ENCODE peak calls at places on chromosome 5, in seven cellular contexts. One of them, this sample, is unnamed.

GRCh38 chr5:168219515-168220410 is 71.7 kb upstream of the WWC1 start:
- DNase-seq in PC-3: peak
- DNase-seq in GM06990: peak
- DNase-seq in progenitor cell of endocrine pancreas: peak
- DNase-seq in fibroblast of pulmonary artery: peak
- DNase-seq in kidney epithelial cell: peak
- DNase-seq in WTC11: peak
- DNase-seq in this sample: peak

GRCh38 chr5:143322931-143323330 is 80.6 kb downstream of the NR3C1 start:
- DNase-seq in progenitor cell of endocrine pancreas: no peak
- DNase-seq in GM06990: no peak
- DNase-seq in fibroblast of pulmonary artery: no peak
- DNase-seq in PC-3: no peak
- DNase-seq in kidney epithelial cell: no peak
- DNase-seq in WTC11: no peak
- DNase-seq in this sample: no peak

GRCh38 chr5:93017854-93018253 is 563.2 kb downstream of the NR2F1-AS1 start:
- DNase-seq in progenitor cell of endocrine pancreas: no peak
- DNase-seq in GM06990: no peak
- DNase-seq in PC-3: peak
- DNase-seq in WTC11: no peak
- DNase-seq in fibroblast of pulmonary artery: peak
- DNase-seq in kidney epithelial cell: peak
- DNase-seq in this sample: no peak

GRCh38 chr5:171624396-171624795 is 161.2 kb upstream of the SMIM23 start:
- DNase-seq in progenitor cell of endocrine pancreas: no peak
- DNase-seq in PC-3: no peak
- DNase-seq in WTC11: no peak
- DNase-seq in kidney epithelial cell: no peak
- DNase-seq in fibroblast of pulmonary artery: no peak
- DNase-seq in GM06990: no peak
- DNase-seq in this sample: no peak

GRCh38 chr5:1727571-1727970 is 72.1 kb downstream of the MRPL36 start:
- DNase-seq in PC-3: no peak
- DNase-seq in fibroblast of pulmonary artery: no peak
- DNase-seq in WTC11: peak
- DNase-seq in kidney epithelial cell: no peak
- DNase-seq in progenitor cell of endocrine pancreas: peak
- DNase-seq in GM06990: no peak
- DNase-seq in this sample: no peak

GRCh38 chr5:149960272-149961185 is at the start of gene SLC26A2:
- DNase-seq in progenitor cell of endocrine pancreas: peak
- DNase-seq in GM06990: peak
- DNase-seq in fibroblast of pulmonary artery: peak
- DNase-seq in PC-3: peak
- DNase-seq in WTC11: peak
- DNase-seq in kidney epithelial cell: peak
- DNase-seq in this sample: peak

GRCh38 chr5:168314735-168315411 is 23.4 kb downstream of the WWC1 start:
- DNase-seq in GM06990: no peak
- DNase-seq in kidney epithelial cell: peak
- DNase-seq in PC-3: peak
- DNase-seq in fibroblast of pulmonary artery: peak
- DNase-seq in WTC11: peak
- DNase-seq in progenitor cell of endocrine pancreas: no peak
- DNase-seq in this sample: no peak

GRCh38 chr5:139387611-139388197 is 2.0 kb downstream of the MZB1 start:
- DNase-seq in progenitor cell of endocrine pancreas: no peak
- DNase-seq in WTC11: no peak
- DNase-seq in fibroblast of pulmonary artery: no peak
- DNase-seq in kidney epithelial cell: no peak
- DNase-seq in PC-3: no peak
- DNase-seq in GM06990: no peak
- DNase-seq in this sample: peak

GRCh38 chr5:116524966-116525365 is 49.7 kb downstream of the SEMA6A start:
- DNase-seq in progenitor cell of endocrine pancreas: no peak
- DNase-seq in WTC11: no peak
- DNase-seq in kidney epithelial cell: no peak
- DNase-seq in GM06990: no peak
- DNase-seq in PC-3: no peak
- DNase-seq in fibroblast of pulmonary artery: no peak
- DNase-seq in this sample: no peak

GRCh38 chr5:123439616-123440153 is 16.5 kb upstream of the CEP120 start:
- DNase-seq in PC-3: no peak
- DNase-seq in kidney epithelial cell: no peak
- DNase-seq in progenitor cell of endocrine pancreas: no peak
- DNase-seq in WTC11: no peak
- DNase-seq in fibroblast of pulmonary artery: no peak
- DNase-seq in GM06990: no peak
- DNase-seq in this sample: no peak

GRCh38 chr5:157681048-157681447 is 9.7 kb downstream of the C5orf52 start:
- DNase-seq in PC-3: no peak
- DNase-seq in progenitor cell of endocrine pancreas: no peak
- DNase-seq in GM06990: no peak
- DNase-seq in fibroblast of pulmonary artery: no peak
- DNase-seq in WTC11: no peak
- DNase-seq in kidney epithelial cell: no peak
- DNase-seq in this sample: no peak

GRCh38 chr5:93107828-93108520 is 473.0 kb downstream of the NR2F1-AS1 start:
- DNase-seq in WTC11: no peak
- DNase-seq in kidney epithelial cell: no peak
- DNase-seq in fibroblast of pulmonary artery: no peak
- DNase-seq in progenitor cell of endocrine pancreas: no peak
- DNase-seq in GM06990: no peak
- DNase-seq in PC-3: no peak
- DNase-seq in this sample: no peak

GRCh38 chr5:150778103-150778516 is 447 bp upstream of the SMIM3 start:
- DNase-seq in PC-3: peak
- DNase-seq in progenitor cell of endocrine pancreas: no peak
- DNase-seq in WTC11: no peak
- DNase-seq in fibroblast of pulmonary artery: peak
- DNase-seq in GM06990: no peak
- DNase-seq in kidney epithelial cell: no peak
- DNase-seq in this sample: no peak

GRCh38 chr5:143796753-143797152 is 15.2 kb upstream of the HMHB1 start:
- DNase-seq in WTC11: no peak
- DNase-seq in fibroblast of pulmonary artery: no peak
- DNase-seq in kidney epithelial cell: no peak
- DNase-seq in GM06990: no peak
- DNase-seq in progenitor cell of endocrine pancreas: no peak
- DNase-seq in PC-3: no peak
- DNase-seq in this sample: no peak

GRCh38 chr5:74542477-74542876 is 98.1 kb downstream of the ENC1 start:
- DNase-seq in WTC11: no peak
- DNase-seq in GM06990: no peak
- DNase-seq in progenitor cell of endocrine pancreas: no peak
- DNase-seq in PC-3: peak
- DNase-seq in fibroblast of pulmonary artery: peak
- DNase-seq in kidney epithelial cell: no peak
- DNase-seq in this sample: no peak
- TF ChIP-seq CTCF in WTC11: no peak
- TF ChIP-seq CTCF in GM06990: no peak
- TF ChIP-seq CTCF in progenitor cell of endocrine pancreas: no peak
- TF ChIP-seq CTCF in PC-3: no peak
- TF ChIP-seq CTCF in fibroblast of pulmonary artery: no peak
- TF ChIP-seq CTCF in kidney epithelial cell: no peak
- TF ChIP-seq CTCF in this sample: no peak

GRCh38 chr5:83516361-83516760 is 44.8 kb downstream of the VCAN start:
- DNase-seq in WTC11: no peak
- DNase-seq in kidney epithelial cell: no peak
- DNase-seq in progenitor cell of endocrine pancreas: no peak
- DNase-seq in GM06990: no peak
- DNase-seq in PC-3: no peak
- DNase-seq in fibroblast of pulmonary artery: peak
- DNase-seq in this sample: no peak

GRCh38 chr5:83518676-83519075 is 47.1 kb downstream of the VCAN start:
- DNase-seq in kidney epithelial cell: no peak
- DNase-seq in progenitor cell of endocrine pancreas: no peak
- DNase-seq in PC-3: no peak
- DNase-seq in fibroblast of pulmonary artery: peak
- DNase-seq in GM06990: no peak
- DNase-seq in WTC11: no peak
- DNase-seq in this sample: no peak

GRCh38 chr5:83513081-83513480 is 41.5 kb downstream of the VCAN start:
- DNase-seq in kidney epithelial cell: no peak
- DNase-seq in GM06990: no peak
- DNase-seq in progenitor cell of endocrine pancreas: no peak
- DNase-seq in fibroblast of pulmonary artery: no peak
- DNase-seq in PC-3: no peak
- DNase-seq in WTC11: no peak
- DNase-seq in this sample: no peak

GRCh38 chr5:83513491-83513890 is 41.9 kb downstream of the VCAN start:
- DNase-seq in fibroblast of pulmonary artery: peak
- DNase-seq in GM06990: no peak
- DNase-seq in PC-3: no peak
- DNase-seq in kidney epithelial cell: no peak
- DNase-seq in WTC11: no peak
- DNase-seq in progenitor cell of endocrine pancreas: no peak
- DNase-seq in this sample: no peak

DNA sequence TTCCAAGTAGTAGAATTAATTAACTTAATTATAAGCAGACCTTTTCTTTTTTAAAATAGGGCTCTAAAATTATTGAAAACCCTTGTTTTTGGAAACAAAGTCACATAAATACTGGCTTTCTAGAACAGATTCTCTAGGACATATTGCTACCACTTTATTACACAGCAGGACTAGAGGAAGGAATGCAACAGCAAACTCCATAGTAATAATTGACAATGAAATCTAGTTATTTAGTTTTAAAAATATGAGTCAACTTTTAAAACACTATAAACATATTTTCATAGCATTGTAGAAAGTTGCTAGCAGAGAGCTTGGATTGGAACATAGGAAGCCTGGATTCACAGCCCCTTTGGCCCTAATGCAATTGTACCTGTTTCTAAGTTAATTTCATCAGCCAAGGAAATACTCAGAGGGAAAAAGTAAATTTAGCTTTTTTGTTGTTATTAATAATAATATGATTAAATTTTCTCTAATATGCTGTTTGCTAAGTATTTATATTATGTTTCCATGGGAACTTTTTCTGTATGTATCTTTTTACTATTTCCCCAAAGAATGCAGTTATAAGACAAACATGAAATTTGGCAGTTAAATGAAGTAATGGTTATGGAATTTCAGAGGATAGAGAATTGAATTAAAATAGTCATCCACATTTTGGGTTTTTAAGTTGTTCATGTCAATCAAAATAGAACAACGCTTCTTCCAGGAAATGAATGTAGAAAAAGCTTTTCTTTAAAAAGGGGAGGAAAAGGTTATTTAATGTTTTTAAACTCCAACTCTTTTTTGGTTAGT is 45.6 kb downstream of the VCAN start:
- DNase-seq in GM06990: no peak
- DNase-seq in kidney epithelial cell: no peak
- DNase-seq in PC-3: peak
- DNase-seq in fibroblast of pulmonary artery: peak
- DNase-seq in progenitor cell of endocrine pancreas: no peak
- DNase-seq in WTC11: no peak
- DNase-seq in this sample: no peak
- TF ChIP-seq CTCF in GM06990: no peak
- TF ChIP-seq CTCF in kidney epithelial cell: no peak
- TF ChIP-seq CTCF in PC-3: peak
- TF ChIP-seq CTCF in fibroblast of pulmonary artery: peak
- TF ChIP-seq CTCF in progenitor cell of endocrine pancreas: no peak
- TF ChIP-seq CTCF in WTC11: no peak
- TF ChIP-seq CTCF in this sample: no peak

GRCh38 chr5:175876107-175876506 is 4.7 kb downstream of the CPLX2 start:
- DNase-seq in GM06990: no peak
- DNase-seq in WTC11: no peak
- DNase-seq in PC-3: no peak
- DNase-seq in fibroblast of pulmonary artery: no peak
- DNase-seq in kidney epithelial cell: no peak
- DNase-seq in progenitor cell of endocrine pancreas: no peak
- DNase-seq in this sample: no peak

GRCh38 chr5:175872287-175873089 is 1.1 kb downstream of the CPLX2 start:
- DNase-seq in PC-3: no peak
- DNase-seq in kidney epithelial cell: no peak
- DNase-seq in progenitor cell of endocrine pancreas: no peak
- DNase-seq in WTC11: peak
- DNase-seq in fibroblast of pulmonary artery: no peak
- DNase-seq in GM06990: no peak
- DNase-seq in this sample: no peak

GRCh38 chr5:175874462-175875139 is 3.2 kb downstream of the CPLX2 start:
- DNase-seq in kidney epithelial cell: no peak
- DNase-seq in fibroblast of pulmonary artery: no peak
- DNase-seq in PC-3: no peak
- DNase-seq in progenitor cell of endocrine pancreas: no peak
- DNase-seq in WTC11: no peak
- DNase-seq in GM06990: no peak
- DNase-seq in this sample: no peak

GRCh38 chr5:175870820-175871447 is 444 bp upstream of the CPLX2 start:
- DNase-seq in PC-3: no peak
- DNase-seq in progenitor cell of endocrine pancreas: no peak
- DNase-seq in GM06990: no peak
- DNase-seq in fibroblast of pulmonary artery: no peak
- DNase-seq in WTC11: no peak
- DNase-seq in kidney epithelial cell: no peak
- DNase-seq in this sample: no peak

GRCh38 chr5:175873090-175873454 is 1.7 kb downstream of the CPLX2 start:
- DNase-seq in fibroblast of pulmonary artery: no peak
- DNase-seq in WTC11: peak
- DNase-seq in kidney epithelial cell: no peak
- DNase-seq in GM06990: no peak
- DNase-seq in PC-3: no peak
- DNase-seq in progenitor cell of endocrine pancreas: no peak
- DNase-seq in this sample: no peak
- TF ChIP-seq CTCF in fibroblast of pulmonary artery: peak
- TF ChIP-seq CTCF in WTC11: peak
- TF ChIP-seq CTCF in kidney epithelial cell: peak
- TF ChIP-seq CTCF in GM06990: peak
- TF ChIP-seq CTCF in PC-3: peak
- TF ChIP-seq CTCF in progenitor cell of endocrine pancreas: peak
- TF ChIP-seq CTCF in this sample: peak

DNA sequence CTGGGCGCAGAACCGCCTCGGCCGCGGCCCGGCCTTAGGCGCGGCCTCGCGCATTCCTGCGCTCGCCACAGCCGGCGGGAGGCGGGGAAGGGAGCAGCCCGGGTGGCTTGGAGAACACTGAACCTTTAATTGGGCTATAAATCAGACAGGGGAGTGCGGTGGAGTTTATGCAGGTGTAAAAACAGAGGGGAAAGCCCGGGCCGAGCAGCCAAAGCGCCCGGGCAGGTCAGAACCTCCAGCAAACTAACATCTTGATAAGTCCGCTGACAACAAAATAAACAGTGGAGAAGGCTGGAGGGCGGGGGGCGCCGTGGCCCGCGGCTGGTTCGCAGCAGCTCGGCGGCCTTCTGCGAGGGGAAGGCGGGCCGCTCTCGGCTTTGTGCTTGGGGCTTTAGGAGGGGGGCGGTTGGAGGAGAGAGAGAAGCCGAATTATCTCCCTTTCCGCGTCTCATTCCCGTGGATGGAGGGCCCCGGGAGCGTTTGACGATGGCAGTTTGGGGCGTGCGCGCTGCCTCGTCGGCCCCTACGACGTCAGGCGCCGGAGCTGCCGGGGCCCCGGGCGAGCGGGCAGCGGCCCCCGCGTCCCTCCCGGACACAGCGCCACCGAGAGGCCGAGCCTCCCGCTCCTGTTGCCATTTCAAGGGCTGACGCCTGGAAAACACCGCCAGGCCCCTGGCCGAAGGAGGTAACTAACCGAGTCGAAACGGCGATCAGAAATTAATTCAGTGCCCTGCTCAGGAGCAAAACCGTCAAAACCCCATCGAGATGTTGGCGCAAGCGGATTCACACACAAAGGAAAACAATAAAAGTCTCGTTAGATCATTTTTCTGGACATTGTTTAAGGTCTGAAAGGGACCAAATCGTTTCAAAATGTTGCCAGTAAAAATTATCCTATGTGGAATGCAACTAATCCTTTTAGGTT is 11.2 kb downstream of the FOXD1 start:
- DNase-seq in PC-3: peak
- DNase-seq in GM06990: no peak
- DNase-seq in fibroblast of pulmonary artery: no peak
- DNase-seq in kidney epithelial cell: peak
- DNase-seq in progenitor cell of endocrine pancreas: peak
- DNase-seq in WTC11: peak
- DNase-seq in this sample: no peak
- TF ChIP-seq CTCF in PC-3: peak
- TF ChIP-seq CTCF in GM06990: no peak
- TF ChIP-seq CTCF in fibroblast of pulmonary artery: peak
- TF ChIP-seq CTCF in kidney epithelial cell: peak
- TF ChIP-seq CTCF in progenitor cell of endocrine pancreas: peak
- TF ChIP-seq CTCF in WTC11: no peak
- TF ChIP-seq CTCF in this sample: no peak